ENCODE peak calls at places on chromosomes 13 and 19, in seven cellular contexts. P, H, G, O, Q, S and X are unnamed samples.

GRCh38 chr19:2814426-2814825 is 5.2 kb upstream of the ZNF554 start:
- DNase-seq in P (no peak), O (no peak), G (no peak), S (no peak), H (no peak), Q (no peak), X (no peak)

GRCh38 chr13:37492061-37492460 is 106.5 kb downstream of the POSTN start:
- DNase-seq in H (no peak), Q (no peak), G (no peak), S (no peak), P (no peak), O (no peak), X (no peak)

GRCh38 chr13:69704311-69704710 is 403.3 kb upstream of the ATXN8OS start:
- DNase-seq in P (no peak), Q (no peak), G (no peak), S (no peak), H (no peak), O (no peak), X (no peak)

GRCh38 chr13:48783181-48783630 is 129.5 kb downstream of the CYSLTR2 start:
- DNase-seq in P (no peak), H (no peak), Q (no peak), O (no peak), G (peak), S (no peak), X (no peak)

GRCh38 chr19:747432-748273 is 3.3 kb upstream of the MISP start:
- DNase-seq in G (no peak), P (no peak), Q (peak), S (no peak), H (no peak), O (no peak), X (no peak)

GRCh38 chr19:32450217-32450616 is 44.6 kb downstream of the DPY19L3 start:
- DNase-seq in G (no peak), S (no peak), H (no peak), Q (no peak), O (no peak), P (no peak), X (no peak)

GRCh38 chr19:51330366-51330765 is 11.6 kb downstream of the VSIG10L start:
- DNase-seq in G (no peak), S (no peak), P (no peak), Q (no peak), H (no peak), O (no peak), X (peak)

GRCh38 chr19:55487884-55488687 is at the start of gene SSC5D:
- DNase-seq in Q (no peak), H (no peak), S (no peak), P (no peak), G (no peak), O (peak), X (peak)

GRCh38 chr19:35248310-35249145 is at the start of gene LSR:
- DNase-seq in O (peak), P (peak), Q (peak), G (no peak), S (peak), H (peak), X (peak)

GRCh38 chr13:24241336-24241735 is 68.0 kb upstream of the C1QTNF9 start:
- DNase-seq in S (no peak), Q (no peak), P (no peak), H (no peak), G (no peak), O (no peak), X (no peak)

GRCh38 chr13:98450012-98450411 is 126.9 kb downstream of the STK24 start:
- DNase-seq in P (no peak), O (no peak), Q (no peak), S (no peak), H (no peak), G (no peak), X (no peak)

GRCh38 chr19:40702337-40703012 is 12.0 kb upstream of the NUMBL start:
- DNase-seq in O (peak), P (no peak), Q (no peak), S (peak), G (no peak), H (no peak), X (peak)

GRCh38 chr13:97515643-97516042 is 81.7 kb downstream of the RAP2A start:
- DNase-seq in S (no peak), G (no peak), H (no peak), Q (no peak), P (no peak), O (no peak), X (peak)

GRCh38 chr19:17504456-17504855 is 7.0 kb upstream of the PGLS start:
- DNase-seq in P (no peak), S (no peak), Q (no peak), H (no peak), O (no peak), G (no peak), X (no peak)

GRCh38 chr13:74104661-74105275 is 29.4 kb downstream of the KLF12 start:
- DNase-seq in P (no peak), G (no peak), H (no peak), Q (no peak), O (no peak), S (no peak), X (no peak)

GRCh38 chr13:80074143-80074752 is 266.7 kb downstream of the SPRY2 start:
- DNase-seq in Q (no peak), G (no peak), S (no peak), P (no peak), O (no peak), H (no peak), X (peak)
- H3K27ac ChIP-seq in Q (no peak), G (no peak), S (no peak), P (no peak), O (no peak), H (no peak), X (no peak)

GRCh38 chr13:102873653-102874052 is 27.8 kb downstream of the ERCC5 start:
- DNase-seq in Q (no peak), P (no peak), S (no peak), O (no peak), G (peak), H (no peak), X (no peak)

GRCh38 chr13:102870677-102871415 is 25.0 kb downstream of the ERCC5 start:
- DNase-seq in P (no peak), Q (peak), H (peak), S (peak), O (peak), G (peak), X (peak)

GRCh38 chr13:102869948-102870676 is 24.3 kb downstream of the ERCC5 start:
- DNase-seq in O (no peak), H (no peak), S (no peak), Q (no peak), G (no peak), P (no peak), X (no peak)

GRCh38 chr13:102872531-102872930 is 26.7 kb downstream of the ERCC5 start:
- DNase-seq in S (no peak), P (no peak), G (no peak), H (no peak), O (no peak), Q (no peak), X (no peak)

GRCh38 chr13:102872131-102872530 is 26.3 kb downstream of the ERCC5 start:
- DNase-seq in Q (no peak), P (no peak), S (no peak), H (no peak), O (no peak), G (no peak), X (no peak)
- TF ChIP-seq CTCF in Q (no peak), P (no peak), S (no peak), H (no peak), O (no peak), G (no peak), X (no peak)

GRCh38 chr19:42005504-42005903 is 11.5 kb upstream of the ATP1A3 start:
- DNase-seq in G (no peak), Q (no peak), O (no peak), P (no peak), H (no peak), S (no peak), X (no peak)

GRCh38 chr19:42006569-42006968 is 12.5 kb upstream of the ATP1A3 start:
- DNase-seq in O (no peak), Q (no peak), P (no peak), S (no peak), H (no peak), G (no peak), X (no peak)

GRCh38 chr19:42010245-42011126 is 16.5 kb upstream of the ATP1A3 start:
- DNase-seq in O (no peak), Q (no peak), S (no peak), H (no peak), P (no peak), G (no peak), X (no peak)
- H3K27ac ChIP-seq in O (no peak), Q (no peak), S (no peak), H (no peak), P (no peak), G (no peak), X (no peak)

GRCh38 chr13:21670006-21670882 is 629 bp upstream of the FGF9 start:
- DNase-seq in Q (peak), G (peak), S (peak), H (peak), P (no peak), O (peak), X (peak)

GRCh38 chr13:21671793-21672680 is 1.2 kb downstream of the FGF9 start:
- DNase-seq in Q (peak), O (no peak), S (peak), H (no peak), G (no peak), P (no peak), X (peak)

GRCh38 chr13:21672811-21673591 is 2.1 kb downstream of the FGF9 start:
- DNase-seq in Q (no peak), H (no peak), S (peak), O (no peak), G (no peak), P (no peak), X (no peak)

GRCh38 chr13:21668665-21669599 is 1.9 kb upstream of the FGF9 start:
- DNase-seq in P (no peak), Q (peak), S (peak), G (no peak), O (no peak), H (peak), X (peak)

GRCh38 chr13:21670883-21671792 is at the start of gene FGF9:
- DNase-seq in G (peak), H (peak), O (peak), P (peak), S (peak), Q (peak), X (peak)
- TF ChIP-seq CTCF in G (no peak), H (no peak), O (peak), P (no peak), S (no peak), Q (no peak), X (peak)

GRCh38 chr13:100733261-100733660 is 58.7 kb upstream of the TMTC4 start:
- DNase-seq in S (no peak), P (no peak), H (no peak), O (no peak), Q (no peak), G (no peak), X (no peak)

GRCh38 chr13:100738176-100738855 is 63.7 kb upstream of the TMTC4 start:
- DNase-seq in G (no peak), H (no peak), P (no peak), Q (no peak), O (no peak), S (no peak), X (peak)

GRCh38 chr13:100735494-100735893 is 60.9 kb upstream of the TMTC4 start:
- DNase-seq in O (no peak), S (no peak), H (no peak), G (no peak), Q (no peak), P (no peak), X (no peak)

DNA sequence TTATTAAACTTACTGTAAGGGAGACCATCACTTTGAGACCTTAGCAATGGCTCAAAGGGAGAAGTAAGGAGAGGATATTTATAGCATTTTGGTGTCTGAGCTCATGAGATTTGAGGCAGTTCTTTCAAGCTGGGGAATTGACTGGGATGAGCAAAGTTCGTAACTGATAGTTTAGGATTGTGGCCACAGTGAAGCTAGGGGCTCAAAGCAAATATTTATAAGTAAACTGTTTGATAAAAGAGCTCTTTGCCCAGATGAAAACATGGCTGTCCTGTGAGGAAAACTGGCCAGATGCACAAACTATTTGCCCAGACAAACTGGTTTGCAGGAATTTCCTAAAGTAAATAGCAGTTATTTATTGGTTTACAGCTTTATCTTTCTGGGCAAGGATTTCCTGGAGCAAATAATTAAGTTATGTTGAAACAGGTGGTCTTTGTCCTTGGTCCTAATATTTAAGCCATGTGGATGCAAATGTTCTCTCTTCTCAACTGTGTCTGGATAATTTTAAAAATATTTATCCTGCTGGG is 59.7 kb upstream of the TMTC4 start:
- DNase-seq in Q (no peak), S (no peak), G (no peak), H (no peak), O (no peak), P (no peak), X (no peak)
- H3K27ac ChIP-seq in Q (no peak), S (no peak), G (no peak), H (no peak), O (no peak), P (no peak), X (no peak)

GRCh38 chr13:113460064-113460555 is 6.8 kb upstream of the ADPRHL1 start:
- DNase-seq in G (no peak), S (no peak), H (no peak), P (no peak), O (peak), Q (no peak), X (no peak)

GRCh38 chr13:113460599-113460998 is 7.3 kb upstream of the ADPRHL1 start:
- DNase-seq in S (no peak), O (no peak), G (no peak), H (no peak), P (no peak), Q (no peak), X (no peak)

GRCh38 chr13:113456116-113456702 is 2.9 kb upstream of the ADPRHL1 start:
- DNase-seq in G (no peak), P (no peak), S (no peak), H (no peak), O (peak), Q (no peak), X (no peak)

GRCh38 chr13:113457510-113457909 is 4.2 kb upstream of the ADPRHL1 start:
- DNase-seq in G (no peak), H (no peak), P (no peak), S (no peak), O (peak), Q (no peak), X (no peak)

DNA sequence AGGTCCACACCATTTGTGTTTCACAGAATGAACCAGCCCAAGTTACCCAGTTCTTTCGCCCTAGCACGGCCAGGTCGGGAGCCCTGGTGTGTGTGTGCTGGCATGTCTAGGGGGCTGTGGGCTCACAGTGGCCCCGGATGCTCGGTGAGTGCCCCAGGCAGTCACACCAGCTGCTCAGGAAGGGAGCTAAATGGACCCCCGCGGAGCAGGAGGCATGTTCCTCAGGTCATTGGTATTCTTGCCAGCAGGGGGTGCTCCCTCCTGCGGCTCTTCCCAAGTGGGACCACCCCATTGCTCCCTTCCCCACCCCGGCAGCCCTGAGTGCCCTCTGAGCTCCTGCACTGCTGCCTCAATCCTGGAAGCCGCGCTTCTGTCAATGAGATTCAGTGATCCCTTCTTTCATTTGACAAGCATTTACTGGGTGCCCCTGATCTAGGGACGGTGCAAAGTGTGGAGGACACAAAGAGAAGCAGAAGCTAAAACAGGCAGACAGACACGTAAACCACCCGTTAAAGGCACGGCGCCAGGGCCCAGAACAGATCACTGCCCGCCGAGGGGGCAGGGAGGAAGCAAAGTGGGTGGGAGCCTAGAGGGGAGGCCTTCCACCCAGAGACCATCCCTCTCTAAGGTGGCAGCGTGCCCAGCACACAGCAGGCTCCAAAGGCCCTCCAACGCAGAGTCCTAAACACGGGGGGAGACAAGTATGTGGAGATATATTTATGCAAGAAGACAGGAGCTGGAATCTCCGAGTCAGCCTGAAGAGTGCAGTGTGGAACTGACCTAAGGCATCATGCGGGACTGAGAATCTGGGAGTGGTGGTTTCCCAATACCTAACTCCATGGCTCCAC is 5.2 kb upstream of the ADPRHL1 start:
- DNase-seq in G (no peak), H (no peak), Q (no peak), P (no peak), O (peak), S (peak), X (peak)
- TF ChIP-seq CTCF in G (peak), H (peak), Q (peak), P (peak), O (peak), S (peak), X (peak)

GRCh38 chr19:21396893-21397572 is at the start of gene ZNF493:
- DNase-seq in O (peak), Q (peak), P (peak), S (peak), H (peak), G (peak), X (peak)
- H3K27ac ChIP-seq in O (peak), Q (peak), P (peak), S (peak), H (peak), G (no peak), X (peak)